ENCODE peak calls at places on chromosomes 3 and 15, in six cellular contexts. Y, H, Q, K, N and G are unnamed samples.

GRCh38 chr3:52056521-52056967 is at the start of gene DUSP7:
- DNase-seq in Y (peak), H (peak), Q (peak), K (peak), N (peak), G (peak)

GRCh38 chr3:126130081-126130855 is 46.3 kb upstream of the SLC41A3 start:
- DNase-seq in Y (no peak), H (no peak), Q (no peak), K (no peak), N (no peak), G (peak)

GRCh38 chr3:177521305-177521704 is 324.0 kb upstream of the TBL1XR1 start:
- DNase-seq in Y (no peak), H (no peak), Q (no peak), K (no peak), N (no peak), G (peak)

GRCh38 chr15:89129123-89129815 is 41.0 kb downstream of the ABHD2 start:
- DNase-seq in Y (no peak), H (peak), Q (peak), K (peak), N (no peak), G (peak)

GRCh38 chr3:47976135-47976758 is 40.0 kb downstream of the MAP4 start:
- DNase-seq in Y (no peak), H (no peak), Q (no peak), K (peak), N (no peak), G (no peak)

GRCh38 chr3:124774305-124774673 is 44.0 kb downstream of the UMPS start:
- DNase-seq in Y (peak), H (peak), Q (peak), K (no peak), N (no peak), G (no peak)

GRCh38 chr15:66798426-66799061 is 96.5 kb downstream of the SMAD6 start:
- DNase-seq in Y (peak), H (no peak), Q (no peak), K (no peak), N (no peak), G (no peak)

GRCh38 chr3:188169826-188170455 is 16.0 kb downstream of the LPP start:
- DNase-seq in Y (peak), H (no peak), Q (no peak), K (no peak), N (no peak), G (no peak)